ENCODE peak calls at places on chromosomes 4 and X, in seven cellular contexts. F, T, U, A, P, Y and J are unnamed samples. For H3K4me1, the result is how much of the 10 kb centered on the place peaks cover.

GRCh38 chr4:79050521-79050880 is 111.3 kb upstream of the PAQR3 start:
- DNase-seq in F (no peak), T (no peak), U (no peak), A (no peak), P (no peak), Y (no peak), J (no peak)

GRCh38 chrX:144259054-144259453 is 375.2 kb downstream of the UBE2NL start:
- DNase-seq in F (no peak), T (peak), U (no peak), A (no peak), P (no peak), Y (no peak), J (no peak)

GRCh38 chr4:1872918-1873269 is 1.7 kb downstream of the NSD2 start:
- DNase-seq in F (no peak), T (peak), U (no peak), A (no peak), P (peak), Y (no peak), J (peak)

GRCh38 chr4:36917413-36917812 is 327.1 kb upstream of the NWD2 start:
- DNase-seq in F (no peak), T (no peak), U (no peak), A (no peak), P (no peak), Y (no peak), J (no peak)

GRCh38 chr4:25107827-25108516 is 52.3 kb downstream of the SEPSECS start:
- DNase-seq in F (no peak), T (no peak), U (no peak), A (no peak), P (no peak), Y (peak), J (no peak)

GRCh38 chr4:157314906-157315305 is 94.4 kb downstream of the GRIA2 start:
- DNase-seq in F (no peak), T (no peak), U (no peak), A (no peak), P (no peak), Y (no peak), J (no peak)

GRCh38 chr4:160423879-160424451 is 1321.1 kb downstream of the RAPGEF2 start:
- DNase-seq in F (no peak), T (no peak), U (no peak), A (no peak), P (peak), Y (no peak), J (peak)

GRCh38 chr4:89657931-89658700 is 178.8 kb downstream of the SNCA start:
- DNase-seq in F (no peak), T (peak), U (no peak), A (peak), P (peak), Y (no peak), J (peak)

GRCh38 chr4:171017596-171017995 is 795.6 kb upstream of the GALNTL6 start:
- DNase-seq in F (no peak), T (no peak), U (no peak), A (no peak), P (no peak), Y (no peak), J (no peak)

GRCh38 chr4:1427010-1427409 is 20.8 kb upstream of the NKX1-1 start:
- DNase-seq in F (no peak), T (no peak), U (no peak), A (no peak), P (no peak), Y (no peak), J (no peak)

GRCh38 chr4:113618205-113618604 is 143.3 kb downstream of the CAMK2D start:
- DNase-seq in F (no peak), T (no peak), U (no peak), A (no peak), P (no peak), Y (no peak), J (peak)

GRCh38 chrX:102155806-102156179 is at the start of gene BEX5:
- DNase-seq in F (peak), T (peak), U (no peak), A (peak), P (no peak), Y (peak), J (peak)

GRCh38 chr4:130422255-130422654 is 1326.3 kb downstream of the C4orf33 start:
- DNase-seq in F (no peak), T (no peak), U (no peak), A (no peak), P (no peak), Y (no peak), J (no peak)

GRCh38 chr4:135325264-135325663 is 1123.7 kb upstream of the PABPC4L start:
- DNase-seq in F (no peak), T (peak), U (no peak), A (no peak), P (no peak), Y (no peak), J (no peak)

GRCh38 chr4:41750158-41750623 is 1.7 kb upstream of the PHOX2B start:
- DNase-seq in F (no peak), T (no peak), U (no peak), A (no peak), P (no peak), Y (no peak), J (no peak)

GRCh38 chr4:119525771-119526712 is 102.6 kb downstream of the PDE5A start:
- DNase-seq in F (no peak), T (no peak), U (no peak), A (no peak), P (peak), Y (no peak), J (no peak)

GRCh38 chrX:153926863-153927685 is 1.0 kb upstream of the ARHGAP4 start:
- DNase-seq in F (peak), T (peak), U (no peak), A (peak), P (no peak), Y (peak), J (peak)

GRCh38 chrX:108271397-108271787 is 166.8 kb downstream of the COL4A6 start:
- DNase-seq in F (no peak), T (no peak), U (no peak), A (no peak), P (no peak), Y (no peak), J (no peak)
- H3K27ac ChIP-seq in F (no peak), T (no peak), U (no peak), A (peak), P (no peak), Y (no peak), J (no peak)

GRCh38 chr4:83855044-83855443 is 319.1 kb downstream of the GPAT3 start:
- DNase-seq in F (no peak), T (no peak), U (peak), A (peak), P (peak), Y (no peak), J (peak)
- H3K4me1 ChIP-seq in F (under half), T (under half), U (under half), A (under half), P (under half), Y (under half), J (under half)

GRCh38 chr4:6957148-6957520 is 47.5 kb downstream of the TBC1D14 start:
- DNase-seq in F (no peak), T (no peak), U (no peak), A (no peak), P (peak), Y (no peak), J (no peak)

GRCh38 chr4:6957994-6958393 is 48.4 kb downstream of the TBC1D14 start:
- DNase-seq in F (peak), T (no peak), U (no peak), A (no peak), P (no peak), Y (no peak), J (no peak)

GRCh38 chr4:6956087-6956433 is 46.4 kb downstream of the TBC1D14 start:
- DNase-seq in F (no peak), T (no peak), U (no peak), A (no peak), P (no peak), Y (no peak), J (no peak)

GRCh38 chr4:6955261-6955911 is 45.8 kb downstream of the TBC1D14 start:
- DNase-seq in F (peak), T (no peak), U (peak), A (peak), P (no peak), Y (no peak), J (no peak)

GRCh38 chr4:6956434-6957147 is 47.0 kb downstream of the TBC1D14 start:
- DNase-seq in F (peak), T (no peak), U (no peak), A (no peak), P (no peak), Y (no peak), J (no peak)
- H3K27ac ChIP-seq in F (no peak), T (no peak), U (no peak), A (peak), P (no peak), Y (no peak), J (no peak)

DNA sequence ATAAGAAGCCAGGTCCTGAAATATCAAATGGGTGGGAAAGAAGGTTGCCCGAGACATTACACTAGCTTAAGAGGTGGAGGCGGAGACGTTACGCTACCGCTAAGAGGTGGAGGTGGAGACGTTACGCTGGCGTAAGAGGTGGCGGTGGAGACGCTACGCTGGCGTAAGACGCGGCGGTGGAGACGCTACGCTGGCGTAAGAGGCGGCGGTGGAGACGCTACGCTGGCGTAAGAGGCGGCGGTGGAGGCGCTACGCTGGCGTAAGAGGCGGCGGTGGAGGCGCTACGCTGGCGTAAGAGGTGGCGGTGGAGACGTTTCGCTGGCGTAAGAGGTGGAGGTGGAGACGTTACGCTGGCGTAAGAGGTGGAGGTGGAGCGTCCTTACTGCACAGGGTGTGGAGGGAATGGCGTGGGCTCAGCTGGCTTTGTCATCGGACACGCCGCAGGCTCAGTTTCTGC is 12.8 kb downstream of the CYP4V2 start:
- DNase-seq in F (no peak), T (peak), U (no peak), A (no peak), P (peak), Y (no peak), J (peak)
- H3K4me1 ChIP-seq in F (under half), T (under half), U (under half), A (under half), P (under half), Y (under half), J (under half)

DNA sequence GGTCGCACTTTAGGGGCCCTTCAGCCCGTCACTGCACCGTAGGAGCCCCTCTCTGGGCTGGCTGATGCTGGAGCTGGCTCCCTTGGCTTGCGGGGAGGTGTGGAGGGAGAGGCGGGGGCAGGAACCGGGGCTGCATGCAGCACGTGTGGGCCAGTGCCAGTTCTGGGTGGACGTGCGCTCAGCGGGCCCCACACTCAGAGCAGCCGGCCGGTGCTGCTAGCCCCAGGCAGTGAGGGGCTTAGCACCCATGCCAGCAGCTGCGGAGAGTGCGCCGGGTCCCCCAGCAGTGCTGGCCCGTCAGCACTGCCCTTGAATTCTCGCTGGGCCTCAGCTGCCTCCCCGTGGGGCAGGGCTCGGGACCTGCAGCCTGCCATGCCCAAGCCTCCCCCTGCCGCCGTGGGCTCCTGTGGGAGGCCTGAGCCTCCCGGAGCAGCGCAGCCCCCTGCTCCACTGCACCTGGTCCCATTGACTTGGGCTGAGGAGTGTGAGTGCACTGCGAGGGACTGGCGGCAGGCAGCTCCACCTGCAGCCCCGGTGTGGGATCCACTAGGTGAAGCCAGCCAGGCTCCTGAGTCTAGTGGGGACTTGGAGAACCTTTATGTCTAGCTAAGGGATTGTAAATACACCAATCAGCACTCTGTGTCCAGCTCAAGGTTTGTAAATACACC is 108.8 kb upstream of the RASGEF1B start:
- DNase-seq in F (peak), T (no peak), U (no peak), A (no peak), P (no peak), Y (no peak), J (no peak)
- H3K27ac ChIP-seq in F (no peak), T (no peak), U (no peak), A (no peak), P (no peak), Y (no peak), J (no peak)

GRCh38 chr4:26321326-26322276 is 787 bp downstream of the RBPJ start:
- DNase-seq in F (peak), T (peak), U (no peak), A (peak), P (peak), Y (peak), J (peak)
- H3K4me1 ChIP-seq in F (under half), T (under half), U (under half), A (under half), P (under half), Y (under half), J (under half)

GRCh38 chr4:84420608-84421007 is 78.5 kb downstream of the NKX6-1 start:
- DNase-seq in F (no peak), T (no peak), U (no peak), A (no peak), P (no peak), Y (no peak), J (no peak)

GRCh38 chr4:84413954-84414353 is 85.1 kb downstream of the NKX6-1 start:
- DNase-seq in F (no peak), T (no peak), U (no peak), A (no peak), P (no peak), Y (no peak), J (no peak)

DNA sequence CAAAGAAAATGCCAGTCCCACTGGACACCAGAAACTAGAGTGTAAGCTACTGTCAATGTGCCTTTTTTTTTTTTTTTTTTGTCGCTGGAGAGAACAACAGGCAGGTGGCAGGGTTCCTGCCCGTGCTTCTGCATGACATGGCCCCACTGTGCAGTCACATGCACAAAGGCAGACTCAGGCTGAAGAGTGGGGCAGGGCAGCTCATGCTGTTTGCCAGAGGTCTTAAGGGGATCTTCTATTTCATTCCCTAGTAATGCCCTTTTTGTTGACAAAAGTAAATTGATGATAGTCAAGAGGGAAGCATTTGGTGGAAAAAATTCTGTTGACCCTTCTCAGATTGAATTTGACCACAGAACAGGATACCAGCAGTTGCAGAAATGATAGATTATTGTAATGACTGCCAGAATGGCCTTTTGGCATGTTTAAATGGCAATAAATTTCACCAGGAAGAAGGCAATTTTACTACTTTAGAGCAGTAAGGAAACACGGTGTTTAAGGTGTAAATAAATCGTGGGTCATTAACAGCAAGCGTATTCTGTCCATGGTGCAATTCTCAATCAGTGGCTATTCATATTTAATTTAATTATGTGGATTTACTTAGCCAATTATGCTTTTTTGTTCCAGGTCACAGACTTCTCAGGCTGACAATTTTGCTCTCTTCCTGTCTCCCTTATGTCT is 80.9 kb downstream of the NKX6-1 start:
- DNase-seq in F (no peak), T (no peak), U (no peak), A (peak), P (no peak), Y (no peak), J (peak)
- H3K27ac ChIP-seq in F (no peak), T (no peak), U (no peak), A (no peak), P (no peak), Y (no peak), J (no peak)

DNA sequence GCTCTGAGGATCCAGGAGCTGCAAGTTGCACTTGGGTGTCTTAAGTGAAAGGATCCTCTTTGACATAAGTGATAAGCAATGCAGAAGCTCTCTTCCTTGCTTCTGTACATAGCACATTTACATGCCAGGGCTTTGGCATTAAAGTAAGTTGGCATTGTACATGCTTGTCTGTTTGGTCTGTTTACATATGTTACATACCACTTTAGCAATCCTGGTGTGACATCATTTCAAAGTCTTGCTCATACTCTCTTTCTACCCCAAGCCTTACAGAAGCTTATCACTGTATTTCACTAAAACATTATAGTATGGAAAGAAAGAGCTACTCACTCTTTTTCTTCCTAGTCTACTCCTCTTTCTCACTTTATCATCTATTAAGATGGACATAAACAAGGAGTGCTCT is 2548.2 kb downstream of the ARAP2 start:
- DNase-seq in F (no peak), T (no peak), U (no peak), A (no peak), P (peak), Y (no peak), J (no peak)
- H3K4me1 ChIP-seq in F (under half), T (under half), U (under half), A (under half), P (under half), Y (under half), J (under half)